ENCODE peak calls at places on chromosomes 13 and 19, in eight cellular contexts. One of them, this sample, is unnamed.

GRCh38 chr19:52527134-52527953 is at the start of gene ZNF808:
- DNase-seq in GM20000: peak
- DNase-seq in GM23338: peak
- DNase-seq in pancreas: peak
- DNase-seq in omental fat pad: peak
- DNase-seq in AG10803: peak
- DNase-seq in heart left ventricle: peak
- DNase-seq in endothelial cell: peak
- DNase-seq in this sample: peak

GRCh38 chr13:113584205-113584869 is at the start of gene TFDP1:
- DNase-seq in GM20000: peak
- DNase-seq in GM23338: peak
- DNase-seq in pancreas: peak
- DNase-seq in omental fat pad: no peak
- DNase-seq in AG10803: peak
- DNase-seq in heart left ventricle: peak
- DNase-seq in endothelial cell: peak
- DNase-seq in this sample: peak

GRCh38 chr19:17302391-17303166 is 646 bp downstream of the ABHD8 start:
- DNase-seq in GM20000: peak
- DNase-seq in GM23338: peak
- DNase-seq in pancreas: peak
- DNase-seq in omental fat pad: no peak
- DNase-seq in AG10803: no peak
- DNase-seq in heart left ventricle: no peak
- DNase-seq in endothelial cell: no peak
- DNase-seq in this sample: no peak

GRCh38 chr13:111363121-111363520 is 42.7 kb downstream of the TEX29 start:
- DNase-seq in GM20000: no peak
- DNase-seq in GM23338: no peak
- DNase-seq in pancreas: no peak
- DNase-seq in omental fat pad: no peak
- DNase-seq in AG10803: no peak
- DNase-seq in heart left ventricle: no peak
- DNase-seq in endothelial cell: no peak
- DNase-seq in this sample: no peak

GRCh38 chr13:106573855-106574254 is 5.9 kb upstream of the ARGLU1 start:
- DNase-seq in GM20000: no peak
- DNase-seq in GM23338: no peak
- DNase-seq in pancreas: no peak
- DNase-seq in omental fat pad: no peak
- DNase-seq in AG10803: peak
- DNase-seq in heart left ventricle: peak
- DNase-seq in endothelial cell: no peak
- DNase-seq in this sample: no peak

GRCh38 chr13:114129649-114130062 is 2.8 kb downstream of the RASA3 start:
- DNase-seq in GM20000: no peak
- DNase-seq in GM23338: no peak
- DNase-seq in pancreas: peak
- DNase-seq in omental fat pad: no peak
- DNase-seq in AG10803: no peak
- DNase-seq in heart left ventricle: no peak
- DNase-seq in endothelial cell: no peak
- DNase-seq in this sample: no peak

GRCh38 chr19:35095667-35096368 is 19.8 kb upstream of the FXYD3 start:
- DNase-seq in GM20000: no peak
- DNase-seq in GM23338: no peak
- DNase-seq in pancreas: no peak
- DNase-seq in omental fat pad: no peak
- DNase-seq in AG10803: no peak
- DNase-seq in heart left ventricle: no peak
- DNase-seq in endothelial cell: no peak
- DNase-seq in this sample: no peak

GRCh38 chr13:30870049-30870884 is 35.8 kb upstream of the MEDAG start:
- DNase-seq in GM20000: no peak
- DNase-seq in GM23338: peak
- DNase-seq in pancreas: peak
- DNase-seq in omental fat pad: peak
- DNase-seq in AG10803: peak
- DNase-seq in heart left ventricle: peak
- DNase-seq in endothelial cell: no peak
- DNase-seq in this sample: peak

GRCh38 chr19:13899912-13900584 is 5.9 kb downstream of the BRME1 start:
- DNase-seq in GM20000: no peak
- DNase-seq in GM23338: no peak
- DNase-seq in pancreas: no peak
- DNase-seq in omental fat pad: no peak
- DNase-seq in AG10803: peak
- DNase-seq in heart left ventricle: no peak
- DNase-seq in endothelial cell: no peak
- DNase-seq in this sample: no peak

GRCh38 chr19:16736709-16737108 is 17.1 kb downstream of the NWD1 start:
- DNase-seq in GM20000: no peak
- DNase-seq in GM23338: peak
- DNase-seq in pancreas: no peak
- DNase-seq in omental fat pad: no peak
- DNase-seq in AG10803: no peak
- DNase-seq in heart left ventricle: no peak
- DNase-seq in endothelial cell: no peak
- DNase-seq in this sample: no peak

GRCh38 chr19:17775245-17775927 is 19.6 kb upstream of the B3GNT3 start:
- DNase-seq in GM20000: no peak
- DNase-seq in GM23338: peak
- DNase-seq in pancreas: no peak
- DNase-seq in omental fat pad: peak
- DNase-seq in AG10803: peak
- DNase-seq in heart left ventricle: no peak
- DNase-seq in endothelial cell: peak
- DNase-seq in this sample: no peak

GRCh38 chr19:7083076-7083956 is 13.8 kb downstream of the ZNF557 start:
- DNase-seq in GM20000: no peak
- DNase-seq in GM23338: peak
- DNase-seq in pancreas: no peak
- DNase-seq in omental fat pad: no peak
- DNase-seq in AG10803: peak
- DNase-seq in heart left ventricle: no peak
- DNase-seq in endothelial cell: no peak
- DNase-seq in this sample: no peak

GRCh38 chr19:33250500-33250899 is 24.9 kb upstream of the SLC7A10 start:
- DNase-seq in GM20000: no peak
- DNase-seq in GM23338: no peak
- DNase-seq in pancreas: no peak
- DNase-seq in omental fat pad: no peak
- DNase-seq in AG10803: no peak
- DNase-seq in heart left ventricle: no peak
- DNase-seq in endothelial cell: no peak
- DNase-seq in this sample: no peak

GRCh38 chr19:44882063-44882462 is 9.0 kb upstream of the TOMM40 start:
- DNase-seq in GM20000: no peak
- DNase-seq in GM23338: no peak
- DNase-seq in pancreas: no peak
- DNase-seq in omental fat pad: no peak
- DNase-seq in AG10803: no peak
- DNase-seq in heart left ventricle: no peak
- DNase-seq in endothelial cell: no peak
- DNase-seq in this sample: no peak

GRCh38 chr19:16893686-16893990 is 4.8 kb downstream of the F2RL3 start:
- DNase-seq in GM20000: peak
- DNase-seq in GM23338: no peak
- DNase-seq in pancreas: no peak
- DNase-seq in omental fat pad: no peak
- DNase-seq in AG10803: no peak
- DNase-seq in heart left ventricle: no peak
- DNase-seq in endothelial cell: no peak
- DNase-seq in this sample: no peak

GRCh38 chr13:26476744-26477129 is 80.7 kb upstream of the WASF3 start:
- DNase-seq in GM20000: no peak
- DNase-seq in GM23338: no peak
- DNase-seq in pancreas: no peak
- DNase-seq in omental fat pad: no peak
- DNase-seq in AG10803: no peak
- DNase-seq in heart left ventricle: no peak
- DNase-seq in endothelial cell: no peak
- DNase-seq in this sample: no peak

GRCh38 chr13:26475176-26476110 is 82.0 kb upstream of the WASF3 start:
- DNase-seq in GM20000: no peak
- DNase-seq in GM23338: peak
- DNase-seq in pancreas: no peak
- DNase-seq in omental fat pad: no peak
- DNase-seq in AG10803: no peak
- DNase-seq in heart left ventricle: no peak
- DNase-seq in endothelial cell: no peak
- DNase-seq in this sample: peak

GRCh38 chr13:26474286-26474685 is 83.2 kb upstream of the WASF3 start:
- DNase-seq in GM20000: no peak
- DNase-seq in GM23338: no peak
- DNase-seq in pancreas: no peak
- DNase-seq in omental fat pad: no peak
- DNase-seq in AG10803: no peak
- DNase-seq in heart left ventricle: no peak
- DNase-seq in endothelial cell: no peak
- DNase-seq in this sample: peak

GRCh38 chr13:26477681-26478080 is 79.8 kb upstream of the WASF3 start:
- DNase-seq in GM20000: no peak
- DNase-seq in GM23338: no peak
- DNase-seq in pancreas: no peak
- DNase-seq in omental fat pad: no peak
- DNase-seq in AG10803: no peak
- DNase-seq in heart left ventricle: no peak
- DNase-seq in endothelial cell: no peak
- DNase-seq in this sample: no peak

DNA sequence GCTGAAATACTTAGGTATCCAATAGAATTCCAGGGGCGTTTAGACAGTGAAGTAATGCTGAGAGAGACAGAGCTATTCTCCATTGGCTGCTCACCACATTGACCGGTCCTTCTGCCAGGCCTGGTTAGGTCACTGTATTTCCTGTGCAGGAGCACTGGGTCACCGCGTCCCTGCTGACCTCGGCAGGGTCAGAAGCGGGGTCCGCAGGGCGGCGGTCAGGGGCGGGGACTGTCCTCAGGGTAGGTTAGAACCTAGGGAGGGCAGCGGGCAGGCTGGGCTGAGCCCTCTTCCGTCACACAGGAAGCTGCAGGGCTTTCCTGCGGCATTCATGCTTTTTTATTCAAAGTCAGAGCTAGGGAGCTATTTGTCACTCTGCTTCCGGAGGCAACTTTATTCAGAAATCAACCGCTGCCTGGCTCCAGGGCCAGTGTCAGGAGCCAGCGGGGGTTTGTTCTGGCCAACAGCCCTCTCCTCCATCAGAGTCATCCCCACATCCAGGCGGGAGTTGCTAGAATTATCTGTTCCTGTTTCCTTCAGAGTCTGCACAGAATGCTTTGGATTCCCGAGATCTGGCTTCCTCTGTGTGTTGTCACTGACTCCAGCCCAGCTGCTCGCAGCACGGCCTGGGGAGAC is 81.3 kb upstream of the WASF3 start:
- DNase-seq in GM20000: no peak
- DNase-seq in GM23338: peak
- DNase-seq in pancreas: no peak
- DNase-seq in omental fat pad: no peak
- DNase-seq in AG10803: peak
- DNase-seq in heart left ventricle: peak
- DNase-seq in endothelial cell: peak
- DNase-seq in this sample: peak
- TF ChIP-seq CTCF in GM20000: no peak
- TF ChIP-seq CTCF in GM23338: no peak
- TF ChIP-seq CTCF in pancreas: no peak
- TF ChIP-seq CTCF in omental fat pad: no peak
- TF ChIP-seq CTCF in AG10803: no peak
- TF ChIP-seq CTCF in heart left ventricle: no peak
- TF ChIP-seq CTCF in endothelial cell: no peak
- TF ChIP-seq CTCF in this sample: no peak

GRCh38 chr19:2061936-2062729 is 11.1 kb upstream of the MKNK2 start:
- DNase-seq in GM20000: no peak
- DNase-seq in GM23338: peak
- DNase-seq in pancreas: peak
- DNase-seq in omental fat pad: no peak
- DNase-seq in AG10803: no peak
- DNase-seq in heart left ventricle: no peak
- DNase-seq in endothelial cell: no peak
- DNase-seq in this sample: no peak
- TF ChIP-seq CTCF in GM20000: no peak
- TF ChIP-seq CTCF in GM23338: peak
- TF ChIP-seq CTCF in pancreas: no peak
- TF ChIP-seq CTCF in omental fat pad: no peak
- TF ChIP-seq CTCF in AG10803: no peak
- TF ChIP-seq CTCF in heart left ventricle: no peak
- TF ChIP-seq CTCF in endothelial cell: no peak
- TF ChIP-seq CTCF in this sample: no peak

GRCh38 chr13:51895906-51896888 is 34.4 kb downstream of the CCDC70 start:
- DNase-seq in GM20000: peak
- DNase-seq in GM23338: peak
- DNase-seq in pancreas: peak
- DNase-seq in omental fat pad: no peak
- DNase-seq in AG10803: peak
- DNase-seq in heart left ventricle: peak
- DNase-seq in endothelial cell: peak
- DNase-seq in this sample: no peak
- TF ChIP-seq CTCF in GM20000: peak
- TF ChIP-seq CTCF in GM23338: peak
- TF ChIP-seq CTCF in pancreas: no peak
- TF ChIP-seq CTCF in omental fat pad: no peak
- TF ChIP-seq CTCF in AG10803: peak
- TF ChIP-seq CTCF in heart left ventricle: peak
- TF ChIP-seq CTCF in endothelial cell: peak
- TF ChIP-seq CTCF in this sample: peak

GRCh38 chr19:53812335-53812734 is 11.8 kb downstream of the NLRP12 start:
- DNase-seq in GM20000: no peak
- DNase-seq in GM23338: peak
- DNase-seq in pancreas: no peak
- DNase-seq in omental fat pad: no peak
- DNase-seq in AG10803: no peak
- DNase-seq in heart left ventricle: no peak
- DNase-seq in endothelial cell: no peak
- DNase-seq in this sample: no peak
- TF ChIP-seq CTCF in GM20000: no peak
- TF ChIP-seq CTCF in GM23338: peak
- TF ChIP-seq CTCF in pancreas: no peak
- TF ChIP-seq CTCF in omental fat pad: no peak
- TF ChIP-seq CTCF in AG10803: peak
- TF ChIP-seq CTCF in heart left ventricle: no peak
- TF ChIP-seq CTCF in endothelial cell: no peak
- TF ChIP-seq CTCF in this sample: no peak

This sample was measured in osteocyte.